ENCODE peak calls at places on chromosome 7, in six cellular contexts. B, L, Q, H, G and A are unnamed samples.

GRCh38 chr7:105649727-105650381 is 68.6 kb upstream of the EFCAB10 start:
- DNase-seq in B (no peak), L (no peak), Q (no peak), H (no peak), G (no peak), A (no peak)

GRCh38 chr7:95004618-95005282 is 97.4 kb downstream of the PPP1R9A start:
- DNase-seq in B (no peak), L (no peak), Q (no peak), H (no peak), G (peak), A (no peak)

GRCh38 chr7:25250386-25250785 is 22.1 kb upstream of the NPVF start:
- DNase-seq in B (no peak), L (no peak), Q (no peak), H (no peak), G (no peak), A (no peak)

GRCh38 chr7:132138817-132139216 is 437.5 kb downstream of the PLXNA4 start:
- DNase-seq in B (no peak), L (no peak), Q (no peak), H (no peak), G (no peak), A (no peak)

GRCh38 chr7:82234457-82235049 is 209.0 kb downstream of the CACNA2D1 start:
- DNase-seq in B (no peak), L (no peak), Q (no peak), H (no peak), G (peak), A (no peak)

GRCh38 chr7:98638853-98639252 is 21.8 kb downstream of the NPTX2 start:
- DNase-seq in B (no peak), L (no peak), Q (no peak), H (no peak), G (no peak), A (no peak)

GRCh38 chr7:127819975-127820778 is 168.2 kb downstream of the SND1 start:
- DNase-seq in B (no peak), L (peak), Q (no peak), H (no peak), G (no peak), A (no peak)

GRCh38 chr7:150787321-150788281 is 12.6 kb downstream of the TMEM176B start:
- DNase-seq in B (no peak), L (peak), Q (no peak), H (no peak), G (peak), A (no peak)

GRCh38 chr7:149495785-149496641 is 1.6 kb downstream of the ZNF746 start:
- DNase-seq in B (no peak), L (no peak), Q (no peak), H (peak), G (peak), A (peak)

GRCh38 chr7:25669954-25670841 is 441.9 kb upstream of the NPVF start:
- DNase-seq in B (no peak), L (no peak), Q (no peak), H (no peak), G (no peak), A (peak)

GRCh38 chr7:15463801-15464761 is 97.7 kb downstream of the AGMO start:
- DNase-seq in B (no peak), L (no peak), Q (no peak), H (no peak), G (no peak), A (no peak)

GRCh38 chr7:133504825-133505224 is 251.9 kb downstream of the EXOC4 start:
- DNase-seq in B (no peak), L (no peak), Q (no peak), H (no peak), G (no peak), A (no peak)

GRCh38 chr7:106124176-106124575 is 12.1 kb upstream of the SYPL1 start:
- DNase-seq in B (no peak), L (no peak), Q (no peak), H (no peak), G (no peak), A (no peak)

GRCh38 chr7:108004220-108005142 is 1.5 kb upstream of the LAMB1 start:
- DNase-seq in B (no peak), L (no peak), Q (peak), H (no peak), G (no peak), A (no peak)

GRCh38 chr7:99428972-99429566 is 9.5 kb downstream of the PTCD1 start:
- DNase-seq in B (no peak), L (no peak), Q (no peak), H (no peak), G (no peak), A (no peak)

GRCh38 chr7:51645298-51645697 is 328.7 kb upstream of the COBL start:
- DNase-seq in B (no peak), L (no peak), Q (no peak), H (no peak), G (no peak), A (no peak)

GRCh38 chr7:22302951-22303423 is 54.0 kb downstream of the RAPGEF5 start:
- DNase-seq in B (no peak), L (no peak), Q (no peak), H (no peak), G (no peak), A (no peak)
- TF ChIP-seq EP300 in B (no peak), L (no peak), Q (no peak), H (no peak), G (no peak), A (no peak)

GRCh38 chr7:55046582-55047347 is 27.9 kb downstream of the EGFR start:
- DNase-seq in B (no peak), L (no peak), Q (no peak), H (no peak), G (no peak), A (peak)

GRCh38 chr7:55048221-55048859 is 29.5 kb downstream of the EGFR start:
- DNase-seq in B (no peak), L (no peak), Q (no peak), H (peak), G (no peak), A (no peak)

GRCh38 chr7:55044318-55044717 is 25.5 kb downstream of the EGFR start:
- DNase-seq in B (no peak), L (no peak), Q (no peak), H (no peak), G (no peak), A (no peak)

GRCh38 chr7:55043691-55044090 is 24.9 kb downstream of the EGFR start:
- DNase-seq in B (no peak), L (no peak), Q (no peak), H (no peak), G (no peak), A (no peak)

GRCh38 chr7:55044791-55045190 is 26.0 kb downstream of the EGFR start:
- DNase-seq in B (no peak), L (no peak), Q (no peak), H (no peak), G (no peak), A (no peak)
- TF ChIP-seq POLR2AphosphoS5 in B (no peak), L (no peak), Q (no peak), H (no peak), G (no peak), A (no peak)

GRCh38 chr7:84536256-84536870 is 341.8 kb upstream of the SEMA3A start:
- DNase-seq in B (no peak), L (no peak), Q (no peak), H (no peak), G (no peak), A (no peak)
- TF ChIP-seq EP300 in B (no peak), L (no peak), Q (no peak), H (no peak), G (no peak), A (no peak)

DNA sequence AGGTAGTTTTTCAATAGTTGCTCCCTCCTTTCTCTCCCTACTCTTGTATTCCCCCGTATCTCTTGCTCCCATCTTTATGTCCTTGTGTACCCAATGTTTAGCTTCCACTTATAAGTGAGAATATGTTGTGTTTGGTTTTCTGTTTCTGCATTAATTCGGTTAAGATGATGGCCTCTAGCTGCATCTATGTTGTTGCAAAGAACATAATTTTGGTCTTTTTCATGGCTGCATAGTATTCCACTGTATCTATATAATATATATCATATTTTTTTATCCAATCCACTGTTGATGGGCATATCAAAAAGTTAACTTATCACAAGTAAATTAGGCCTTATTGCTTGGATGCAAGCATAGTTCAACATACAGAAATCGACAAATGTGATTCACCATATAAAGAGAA is 594.0 kb downstream of the TYW1 start:
- DNase-seq in B (no peak), L (no peak), Q (no peak), H (no peak), G (no peak), A (no peak)
- TF ChIP-seq POLR2AphosphoS5 in B (no peak), L (no peak), Q (no peak), H (no peak), G (no peak), A (no peak)

DNA sequence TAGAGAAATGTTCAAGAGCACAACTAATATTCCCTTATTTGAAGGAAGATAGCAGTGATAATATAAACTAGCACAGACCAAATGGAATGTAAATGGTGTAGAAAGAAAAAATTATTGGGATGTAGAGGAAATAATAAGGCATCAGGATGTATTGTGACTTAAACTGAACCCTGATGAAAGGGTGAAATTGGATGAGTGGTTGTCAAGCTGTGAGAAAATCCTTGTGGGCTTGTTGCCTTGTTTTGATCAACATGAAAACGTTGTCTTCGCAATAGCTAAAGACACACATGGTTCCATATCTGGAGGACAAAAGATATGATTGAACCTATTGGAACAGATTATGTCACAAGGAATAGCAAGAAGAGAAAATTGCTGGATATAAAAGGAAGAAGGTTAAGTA is 40.3 kb upstream of the CNTNAP2 start:
- DNase-seq in B (no peak), L (no peak), Q (no peak), H (no peak), G (no peak), A (no peak)
- TF ChIP-seq EP300 in B (no peak), L (no peak), Q (no peak), H (no peak), G (no peak), A (no peak)

GRCh38 chr7:116258734-116259133 is 48.4 kb downstream of the TES start:
- DNase-seq in B (no peak), L (peak), Q (no peak), H (no peak), G (peak), A (no peak)
- TF ChIP-seq POLR2AphosphoS5 in B (no peak), L (no peak), Q (no peak), H (no peak), G (no peak), A (no peak)